ENCODE peak calls at places on chromosomes 4 and X, in six cellular contexts. F is HCT116, U is IMR-90, B is tibial nerve, X is upper lobe of left lung, G is body of pancreas. M is an unnamed sample.

GRCh38 chrX:136684120-136684519 is 36.2 kb downstream of the CD40LG start:
- DNase-seq in F (no peak), U (no peak), B (no peak), X (no peak), G (no peak), M (no peak)

GRCh38 chr4:4947721-4948120 is 71.5 kb downstream of the CYTL1 start:
- DNase-seq in F (no peak), U (no peak), B (no peak), X (no peak), G (no peak), M (no peak)

GRCh38 chr4:40520533-40520932 is 109.1 kb downstream of the RBM47 start:
- DNase-seq in F (no peak), U (no peak), B (no peak), X (no peak), G (no peak), M (no peak)

GRCh38 chrX:153970398-153971123 is 1.1 kb downstream of the HCFC1 start:
- DNase-seq in F (no peak), U (peak), B (peak), X (no peak), G (no peak), M (peak)

GRCh38 chr4:139857021-139857420 is 191.4 kb downstream of the MGST2 start:
- DNase-seq in F (no peak), U (peak), B (no peak), X (no peak), G (no peak), M (no peak)

GRCh38 chr4:127759893-127760292 is 22.2 kb upstream of the HSPA4L start:
- DNase-seq in F (no peak), U (peak), B (no peak), X (no peak), G (no peak), M (no peak)

GRCh38 chrX:101759000-101759399 is 99.3 kb upstream of the ARMCX2 start:
- DNase-seq in F (peak), U (peak), B (peak), X (peak), G (peak), M (peak)

GRCh38 chr4:71266090-71266794 is 72.6 kb upstream of the SLC4A4 start:
- DNase-seq in F (no peak), U (peak), B (no peak), X (no peak), G (no peak), M (no peak)

GRCh38 chrX:17860179-17860780 is 818 bp downstream of the RAI2 start:
- DNase-seq in F (no peak), U (no peak), B (no peak), X (no peak), G (no peak), M (no peak)

GRCh38 chr4:127771535-127772275 is 10.4 kb upstream of the HSPA4L start:
- DNase-seq in F (no peak), U (no peak), B (no peak), X (no peak), G (no peak), M (no peak)

GRCh38 chr4:38672247-38673071 is 8.5 kb downstream of the KLF3 start:
- DNase-seq in F (no peak), U (no peak), B (no peak), X (no peak), G (peak), M (peak)

GRCh38 chrX:117138070-117138469 is 675.3 kb upstream of the CT83 start:
- DNase-seq in F (no peak), U (no peak), B (no peak), X (no peak), G (no peak), M (no peak)

GRCh38 chr4:113683143-113683542 is 78.4 kb downstream of the CAMK2D start:
- DNase-seq in F (no peak), U (no peak), B (no peak), X (no peak), G (no peak), M (no peak)

GRCh38 chr4:139386421-139386820 is 67.5 kb upstream of the RAB33B start:
- DNase-seq in F (no peak), U (no peak), B (no peak), X (no peak), G (no peak), M (no peak)

GRCh38 chr4:80913381-80913780 is 117.1 kb upstream of the BMP3 start:
- DNase-seq in F (no peak), U (no peak), B (no peak), X (no peak), G (no peak), M (no peak)

GRCh38 chr4:80916770-80917169 is 113.7 kb upstream of the BMP3 start:
- DNase-seq in F (no peak), U (no peak), B (no peak), X (no peak), G (no peak), M (no peak)

GRCh38 chr4:80909938-80910337 is 120.6 kb upstream of the BMP3 start:
- DNase-seq in F (no peak), U (no peak), B (no peak), X (no peak), G (no peak), M (no peak)

GRCh38 chr4:80911458-80911857 is 119.0 kb upstream of the BMP3 start:
- DNase-seq in F (no peak), U (no peak), B (no peak), X (no peak), G (no peak), M (no peak)

DNA sequence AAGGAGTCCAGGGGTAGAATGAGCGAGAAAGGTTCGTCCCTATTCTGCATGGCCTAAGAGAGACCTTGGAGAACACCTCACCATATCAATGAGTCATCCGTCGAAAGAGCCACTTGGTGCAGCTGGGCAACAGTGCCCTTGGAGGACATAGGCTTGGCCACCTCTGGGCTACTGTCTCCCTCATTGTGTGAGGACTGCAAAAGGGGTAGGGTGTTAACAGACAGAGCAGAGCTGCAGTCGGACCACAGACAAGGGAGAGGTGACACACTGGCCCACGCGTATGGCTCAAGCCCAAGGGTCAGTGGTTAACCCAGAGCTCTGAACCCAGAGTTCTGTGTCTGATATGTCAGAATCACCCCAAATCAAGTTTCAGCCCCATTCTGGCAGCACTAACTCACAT is 118.2 kb upstream of the BMP3 start:
- DNase-seq in F (no peak), U (no peak), B (no peak), X (no peak), G (no peak), M (no peak)
- TF ChIP-seq POLR2A in F (no peak), U (no peak), B (no peak), X (no peak), G (no peak), M (no peak)

DNA sequence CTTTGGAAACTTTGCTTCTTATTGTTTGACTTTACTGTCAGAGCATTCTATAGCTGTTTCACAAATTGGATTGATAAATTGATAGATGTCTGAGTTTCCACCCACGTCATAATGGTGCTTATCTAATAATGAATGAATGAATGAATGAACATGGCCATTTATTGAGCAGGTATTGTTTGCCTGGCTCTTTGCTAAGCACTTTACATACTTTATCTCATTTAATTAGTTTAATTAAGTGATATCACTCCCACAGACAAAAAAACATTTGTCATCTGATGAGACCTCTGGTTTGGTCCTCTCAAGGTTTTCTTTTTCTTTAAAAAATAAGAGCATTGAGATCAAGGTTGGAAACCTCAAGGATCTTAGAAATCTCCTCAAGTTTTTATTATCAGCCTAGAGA is 2.8 kb downstream of the FRAS1 start:
- DNase-seq in F (no peak), U (no peak), B (no peak), X (no peak), G (no peak), M (no peak)
- TF ChIP-seq CTCF in F (no peak), U (no peak), B (no peak), X (no peak), G (no peak), M (no peak)

GRCh38 chr4:24521544-24521943 is 62.8 kb downstream of the DHX15 start:
- DNase-seq in F (no peak), U (peak), B (no peak), X (no peak), G (no peak), M (no peak)
- TF ChIP-seq POLR2A in F (no peak), U (no peak), B (no peak), X (no peak), G (no peak), M (no peak)

GRCh38 chr4:6452116-6452896 is 20.1 kb downstream of the PPP2R2C start:
- DNase-seq in F (no peak), U (no peak), B (no peak), X (no peak), G (no peak), M (no peak)

GRCh38 chr4:6454112-6454910 is 18.1 kb downstream of the PPP2R2C start:
- DNase-seq in F (no peak), U (no peak), B (no peak), X (no peak), G (no peak), M (no peak)

GRCh38 chr4:6451309-6451708 is 21.1 kb downstream of the PPP2R2C start:
- DNase-seq in F (no peak), U (no peak), B (no peak), X (no peak), G (no peak), M (no peak)

GRCh38 chr4:6452897-6453687 is 19.3 kb downstream of the PPP2R2C start:
- DNase-seq in F (no peak), U (no peak), B (no peak), X (no peak), G (no peak), M (no peak)

GRCh38 chr4:6453688-6453990 is 18.8 kb downstream of the PPP2R2C start:
- DNase-seq in F (no peak), U (no peak), B (no peak), X (no peak), G (no peak), M (no peak)
- TF ChIP-seq CTCF in F (no peak), U (no peak), B (no peak), X (no peak), G (no peak), M (no peak)

DNA sequence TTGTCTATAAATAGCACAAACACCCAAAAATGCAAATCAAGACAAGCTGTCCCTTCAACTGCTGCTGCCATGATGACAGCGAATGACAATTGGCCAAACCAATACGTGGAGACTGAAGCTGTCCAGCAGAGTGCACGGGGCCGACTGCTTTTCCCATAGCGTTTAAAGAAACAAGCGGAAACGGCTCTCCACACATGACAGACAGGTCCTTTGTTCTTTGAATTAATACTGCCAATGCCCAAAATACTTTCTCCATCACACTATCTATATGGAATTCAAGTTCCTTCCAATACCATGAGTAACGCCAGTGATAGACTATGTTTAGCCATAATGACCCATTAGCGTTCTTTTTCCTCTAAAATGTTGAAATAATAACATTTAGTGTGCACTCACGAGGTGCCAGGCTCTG is 35.5 kb downstream of the AFAP1 start:
- DNase-seq in F (no peak), U (peak), B (no peak), X (no peak), G (no peak), M (no peak)
- TF ChIP-seq POLR2A in F (no peak), U (peak), B (no peak), X (no peak), G (no peak), M (no peak)

DNA sequence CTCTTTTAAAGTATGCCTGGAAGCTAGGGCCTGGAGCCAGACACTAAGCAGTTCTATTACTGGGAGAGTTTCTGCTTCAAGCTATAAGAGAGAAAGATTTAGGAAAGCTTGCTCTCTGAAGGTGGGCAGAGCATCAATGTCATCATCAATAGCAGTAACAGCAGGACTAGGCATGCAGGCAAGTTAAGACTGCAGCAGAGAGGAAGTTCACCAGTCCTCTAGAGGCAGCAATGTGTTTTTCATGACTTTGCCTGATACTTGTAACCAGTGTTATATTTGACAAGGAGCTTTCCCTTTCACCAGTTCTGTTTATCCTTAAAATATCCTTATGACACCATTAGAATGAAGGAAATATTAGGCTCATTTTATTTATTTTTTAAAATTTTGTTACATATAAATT is 237.9 kb downstream of the KCTD8 start:
- DNase-seq in F (no peak), U (no peak), B (no peak), X (no peak), G (no peak), M (no peak)
- TF ChIP-seq CTCF in F (no peak), U (no peak), B (no peak), X (no peak), G (no peak), M (no peak)

DNA sequence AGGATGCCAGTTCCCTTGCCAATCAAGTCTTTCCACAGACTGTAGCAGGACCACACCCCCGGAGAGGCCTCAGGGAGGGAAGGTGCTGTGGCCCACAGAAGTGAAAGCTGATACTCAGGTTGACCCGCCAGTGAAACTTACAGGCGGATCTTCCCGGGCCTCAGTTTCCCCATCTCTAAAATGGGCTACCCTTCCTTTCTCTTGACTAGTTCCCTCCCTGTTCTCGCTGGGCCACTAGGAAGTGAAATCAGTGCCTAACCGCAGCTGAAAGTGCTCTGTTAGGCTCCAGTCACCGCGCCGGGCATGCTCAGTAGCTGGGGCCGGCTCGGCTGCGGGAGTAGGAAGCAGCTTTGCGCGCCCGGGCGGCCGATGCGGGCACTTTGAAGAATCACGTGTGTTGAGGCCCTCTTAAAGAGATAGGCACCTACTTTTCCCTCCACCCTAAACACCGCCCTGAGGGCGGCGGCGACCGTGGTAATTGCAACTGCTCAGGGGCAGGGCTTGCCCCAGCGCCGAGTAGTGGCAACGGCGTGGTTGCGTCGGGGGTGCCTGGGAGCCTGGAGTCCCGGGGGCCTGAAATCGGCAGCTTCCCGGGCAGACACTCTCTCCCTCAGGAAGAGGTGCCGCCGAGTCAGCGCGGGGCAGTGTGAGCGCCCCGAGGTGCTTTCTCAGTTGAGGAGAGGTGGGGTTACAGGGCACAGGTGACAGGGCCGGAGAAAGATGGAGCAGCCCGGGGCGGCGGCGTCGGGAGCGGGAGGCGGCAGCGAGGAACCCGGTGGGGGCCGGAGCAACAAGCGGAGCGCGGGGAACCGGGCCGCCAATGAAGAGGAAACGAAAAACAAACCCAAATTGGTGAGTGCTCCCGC is at the start of gene DIAPH2:
- DNase-seq in F (peak), U (peak), B (peak), X (peak), G (peak), M (peak)
- TF ChIP-seq POLR2A in F (no peak), U (peak), B (no peak), X (peak), G (peak), M (peak)

GRCh38 chr4:25723409-25723808 is 67.8 kb downstream of the SLC34A2 start:
- DNase-seq in F (no peak), U (peak), B (no peak), X (no peak), G (no peak), M (no peak)
- TF ChIP-seq CTCF in F (no peak), U (no peak), B (no peak), X (no peak), G (no peak), M (no peak)

GRCh38 chrX:14389682-14390081 is 139.7 kb upstream of the GLRA2 start:
- DNase-seq in F (no peak), U (no peak), B (no peak), X (no peak), G (no peak), M (no peak)
- TF ChIP-seq POLR2A in F (no peak), U (no peak), B (no peak), X (no peak), G (no peak), M (no peak)